ENCODE peak calls at places on chromosomes 5 and 9, in nine cellular contexts. M, D, T, G, U, L, Q, A and X are unnamed samples.

GRCh38 chr5:112934366-112934693 is 12.3 kb upstream of the REEP5 start:
- DNase-seq in M (no peak), D (no peak), T (no peak), G (no peak), U (no peak), L (no peak), Q (no peak), A (no peak), X (no peak)

GRCh38 chr5:93150311-93151012 is 430.6 kb downstream of the NR2F1-AS1 start:
- DNase-seq in M (no peak), D (no peak), T (peak; percentile 6), G (peak; percentile 30), U (no peak), L (no peak), Q (no peak), A (no peak), X (no peak)

GRCh38 chr5:27516437-27516836 is 478.1 kb upstream of the CDH9 start:
- DNase-seq in M (no peak), D (no peak), T (no peak), G (no peak), U (no peak), L (no peak), Q (no peak), A (no peak), X (no peak)

GRCh38 chr5:40428129-40428528 is 251.6 kb upstream of the PTGER4 start:
- DNase-seq in M (no peak), D (no peak), T (no peak), G (peak; percentile 64), U (no peak), L (no peak), Q (no peak), A (no peak), X (no peak)

GRCh38 chr5:154483654-154484392 is 5.8 kb upstream of the HAND1 start:
- DNase-seq in M (no peak), D (no peak), T (peak; percentile 58), G (no peak), U (no peak), L (no peak), Q (no peak), A (no peak), X (no peak)

GRCh38 chr9:87973791-87974292 is 491 bp downstream of the CDK20 start:
- DNase-seq in M (peak; percentile 53), D (no peak), T (peak; percentile 28), G (no peak), U (peak; percentile 22), L (no peak), Q (no peak), A (peak; percentile 34), X (no peak)

GRCh38 chr5:35877655-35878054 is 21.0 kb downstream of the IL7R start:
- DNase-seq in M (no peak), D (no peak), T (no peak), G (no peak), U (no peak), L (no peak), Q (no peak), A (no peak), X (no peak)

GRCh38 chr9:97362777-97363545 is 48.9 kb upstream of the TDRD7 start:
- DNase-seq in M (no peak), D (no peak), T (no peak), G (no peak), U (no peak), L (peak; percentile 53), Q (no peak), A (no peak), X (no peak)

GRCh38 chr5:179264641-179265528 is 80.4 kb downstream of the ADAMTS2 start:
- DNase-seq in M (no peak), D (no peak), T (peak; percentile 22), G (no peak), U (no peak), L (no peak), Q (no peak), A (peak; percentile 27), X (no peak)

GRCh38 chr9:94153905-94154304 is 69.6 kb downstream of the PTPDC1 start:
- DNase-seq in M (no peak), D (peak; percentile 64), T (no peak), G (no peak), U (no peak), L (no peak), Q (peak; percentile 84), A (no peak), X (no peak)

GRCh38 chr5:71701409-71701808 is 17.7 kb upstream of the CARTPT start:
- DNase-seq in M (no peak), D (no peak), T (no peak), G (no peak), U (no peak), L (no peak), Q (no peak), A (no peak), X (no peak)

GRCh38 chr5:104785097-104785496 is 1222.5 kb upstream of the NUDT12 start:
- DNase-seq in M (no peak), D (no peak), T (no peak), G (no peak), U (no peak), L (no peak), Q (no peak), A (no peak), X (no peak)

GRCh38 chr5:149162401-149163084 is 21.2 kb downstream of the ABLIM3 start:
- DNase-seq in M (no peak), D (no peak), T (no peak), G (peak; percentile 74), U (no peak), L (no peak), Q (no peak), A (no peak), X (no peak)

DNA sequence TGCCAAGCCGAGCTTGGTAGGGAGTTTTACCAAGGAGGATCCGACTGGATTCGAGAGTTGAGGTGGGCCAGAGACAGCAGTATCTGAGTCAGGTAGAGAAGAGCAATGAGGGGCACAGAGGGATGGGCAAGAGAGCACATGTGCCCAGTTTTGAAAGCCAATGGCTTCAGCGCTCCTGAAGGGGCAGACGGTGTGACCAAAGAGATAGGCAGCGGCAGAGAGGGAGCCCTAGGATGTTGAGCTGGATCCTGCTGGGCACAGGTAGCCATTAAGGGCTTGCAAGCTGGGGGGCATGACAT is 941 bp downstream of the FGFR4 start:
- DNase-seq in M (no peak), D (no peak), T (no peak), G (no peak), U (no peak), L (no peak), Q (no peak), A (no peak), X (no peak)
- H3K4me2 ChIP-seq in M (peak overlapping the region; percentile 74), D (peak overlapping the region; percentile 97), T (peak overlapping the region; percentile 98), G (peak overlapping the region; percentile 73), U (peak overlapping the region; percentile 85), L (peak overlapping the region; percentile 86), Q (peak overlapping the region; percentile 83), A (no peak overlapping the region), X (no peak overlapping the region)

DNA sequence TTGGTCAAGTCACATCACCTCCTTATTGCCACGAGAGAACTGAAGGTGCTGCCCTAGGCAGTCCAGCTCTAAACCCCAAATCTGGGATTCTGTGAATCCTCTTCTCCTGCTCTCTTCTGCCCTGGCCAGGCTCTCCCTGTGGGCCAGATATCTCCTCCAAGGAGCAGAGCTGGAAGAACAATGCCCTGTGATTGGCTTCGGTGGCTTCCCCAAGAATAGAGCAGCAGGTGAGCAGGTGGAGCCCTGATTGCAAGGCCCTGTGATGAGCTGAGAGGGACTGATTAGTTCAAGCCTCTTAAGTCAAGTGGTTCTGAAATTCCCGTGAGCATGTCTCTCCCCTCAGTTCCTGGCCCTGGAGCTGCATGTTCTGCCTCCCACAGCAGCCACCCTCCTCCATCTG is 175.3 kb upstream of the BRINP1 start:
- DNase-seq in M (no peak), D (no peak), T (no peak), G (no peak), U (no peak), L (no peak), Q (no peak), A (no peak), X (no peak)
- H3K4me2 ChIP-seq in M (no peak overlapping the region), D (no peak overlapping the region), T (no peak overlapping the region), G (no peak overlapping the region), U (no peak overlapping the region), L (no peak overlapping the region), Q (no peak overlapping the region), A (no peak overlapping the region), X (no peak overlapping the region)

DNA sequence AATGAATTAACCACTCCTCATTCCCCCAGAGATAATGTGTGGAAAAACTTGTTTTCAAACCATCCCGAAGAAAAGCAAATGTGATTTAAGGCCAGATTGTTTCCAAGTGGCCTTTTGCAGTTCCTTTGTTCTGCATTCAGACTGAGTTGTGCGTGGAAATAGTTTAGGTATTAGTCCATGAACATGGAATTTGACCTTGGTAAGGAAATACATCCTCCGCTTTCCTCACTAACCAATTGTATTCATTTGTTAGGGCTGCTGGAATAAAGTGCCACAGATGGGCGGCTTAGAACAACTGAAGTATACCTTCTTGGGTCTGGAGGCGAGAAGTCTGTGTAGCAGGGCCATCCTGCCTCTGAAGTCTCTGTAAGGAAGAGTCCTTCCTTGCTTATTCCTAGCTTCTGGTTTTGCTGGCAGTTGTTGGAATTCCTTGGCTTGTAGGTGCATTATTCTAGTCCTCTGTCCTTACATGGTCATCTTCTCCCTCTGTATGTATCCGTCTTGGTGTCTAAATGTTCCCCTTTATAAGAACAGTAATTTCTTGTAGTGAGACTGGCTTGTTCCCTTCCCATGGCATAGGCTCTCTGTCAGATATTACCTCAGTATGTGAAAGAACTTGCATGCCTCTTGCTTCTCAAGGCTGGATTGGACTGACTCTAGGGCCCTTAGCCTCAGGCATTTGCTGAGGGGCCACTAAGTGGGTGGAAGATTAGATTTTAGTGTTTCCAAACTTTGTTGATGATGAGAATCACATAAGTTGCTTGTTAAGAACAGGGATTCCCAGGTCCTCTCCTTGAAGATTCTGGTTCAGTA is 53.9 kb downstream of the RAI14 start:
- DNase-seq in M (peak; percentile 50), D (no peak), T (no peak), G (peak; percentile 95), U (peak; percentile 22), L (no peak), Q (no peak), A (no peak), X (no peak)
- H3K4me2 ChIP-seq in M (no peak overlapping the region), D (no peak overlapping the region), T (no peak overlapping the region), G (peak overlapping the region; percentile 62), U (peak overlapping the region; percentile 20), L (no peak overlapping the region), Q (no peak overlapping the region), A (peak overlapping the region; percentile 32), X (no peak overlapping the region)

DNA sequence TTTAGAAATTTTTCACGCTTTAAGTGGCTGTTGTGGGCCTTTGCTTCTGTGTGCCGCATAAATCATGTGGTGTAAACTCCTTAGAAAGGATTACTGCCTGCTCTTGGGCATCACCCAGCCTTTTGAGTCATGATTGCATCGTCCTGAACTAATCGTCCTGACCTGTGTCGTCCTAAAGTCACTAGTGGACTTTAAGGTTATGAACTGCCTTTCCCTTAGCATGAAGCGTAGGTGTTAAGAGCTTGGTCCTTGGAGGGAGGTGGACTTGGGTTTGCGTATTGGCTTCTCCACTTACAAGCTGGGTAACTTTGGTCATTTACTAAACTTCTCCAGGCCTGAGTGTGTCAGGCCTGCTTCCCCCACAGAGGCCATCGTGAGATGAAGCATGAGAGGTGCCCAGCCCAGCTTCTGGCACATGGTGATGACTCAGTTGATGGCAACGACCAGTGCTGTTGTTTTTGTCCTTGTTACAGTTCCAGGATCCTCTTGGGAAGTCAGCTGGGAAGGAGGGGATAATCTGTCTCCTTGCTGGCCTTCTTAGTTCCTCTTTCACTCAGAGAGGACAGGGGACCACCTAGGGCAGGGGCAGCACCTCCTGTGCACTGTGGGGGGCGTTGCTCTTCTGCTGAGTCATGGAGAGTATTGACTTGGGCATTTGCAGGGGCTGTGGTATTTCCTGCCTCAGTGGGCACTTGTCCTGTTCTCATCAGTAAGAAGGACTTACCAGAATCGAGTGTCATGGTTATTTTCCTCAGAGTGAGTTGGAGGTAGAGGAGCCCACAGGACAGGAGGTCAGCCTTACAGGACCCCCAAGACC is 54.2 kb upstream of the NCS1 start:
- DNase-seq in M (peak; percentile 42), D (no peak), T (no peak), G (peak; percentile 76), U (no peak), L (no peak), Q (no peak), A (no peak), X (no peak)
- H3K4me2 ChIP-seq in M (no peak overlapping the region), D (no peak overlapping the region), T (no peak overlapping the region), G (no peak overlapping the region), U (no peak overlapping the region), L (no peak overlapping the region), Q (no peak overlapping the region), A (peak overlapping the region; percentile 31), X (no peak overlapping the region)